ENCODE peak calls at places on chromosome 15, in six cellular contexts. J is HFF-Myc, K is PC-3, U is GM12865, O is GM12864, I is adrenal gland. X is an unnamed sample.

GRCh38 chr15:82942691-82943090 is 9.8 kb downstream of the HOMER2 start:
- DNase-seq in I (peak; percentile 69), O (no peak), J (no peak), K (peak; percentile 99), U (no peak), X (no peak)

GRCh38 chr15:99279783-99280307 is 28.6 kb downstream of the LRRC28 start:
- DNase-seq in U (no peak), I (no peak), J (no peak), O (no peak), K (no peak), X (no peak)

GRCh38 chr15:68700395-68701123 is 120.1 kb downstream of the ANP32A start:
- DNase-seq in J (peak; percentile 22), I (peak; percentile 61), U (no peak), K (no peak), O (no peak), X (no peak)

GRCh38 chr15:99446565-99447496 is 119.0 kb upstream of the MEF2A start:
- DNase-seq in O (no peak), U (no peak), I (no peak), J (no peak), K (no peak), X (no peak)

GRCh38 chr15:44836094-44836493 is 99.8 kb downstream of the TRIM69 start:
- DNase-seq in J (no peak), I (no peak), U (no peak), O (no peak), K (no peak), X (no peak)

GRCh38 chr15:45027220-45027619 is 4.2 kb downstream of the SORD start:
- DNase-seq in J (no peak), K (no peak), O (no peak), I (no peak), U (no peak), X (no peak)

GRCh38 chr15:86865920-86866319 is 786.2 kb downstream of the AGBL1 start:
- DNase-seq in O (no peak), I (no peak), U (no peak), K (peak; percentile 60), J (no peak), X (no peak)

GRCh38 chr15:33311312-33311971 is 675 bp downstream of the RYR3 start:
- DNase-seq in K (no peak), I (no peak), J (no peak), O (no peak), U (no peak), X (no peak)

DNA sequence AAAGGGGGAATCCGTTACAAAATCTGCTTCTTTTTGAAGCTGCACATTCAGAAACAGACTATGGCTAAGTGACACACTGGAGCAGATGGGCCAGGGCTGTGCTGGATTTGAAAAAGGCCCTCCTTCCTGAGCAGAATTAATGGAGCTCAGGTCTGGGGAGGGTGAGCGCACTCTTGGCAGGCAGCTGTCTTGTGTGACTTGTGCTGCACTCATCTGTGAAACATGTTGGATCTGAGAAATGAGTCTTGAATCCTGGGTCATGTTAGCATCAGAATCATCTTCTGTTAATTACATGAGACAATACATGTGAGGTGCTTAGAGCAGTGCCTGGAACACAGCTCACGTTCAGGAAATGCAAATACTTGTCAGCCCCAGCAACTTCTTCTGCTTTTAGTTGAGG is 219.6 kb downstream of the THSD4 start:
- DNase-seq in K (no peak), U (peak; percentile 3), O (no peak), J (no peak), I (no peak), X (no peak)
- TF ChIP-seq CTCF in K (no peak), U (no peak), O (no peak), J (no peak), I (no peak), X (no peak)

GRCh38 chr15:43268111-43269105 is 1.7 kb upstream of the TGM5 start:
- DNase-seq in O (no peak), I (no peak), J (no peak), U (peak; percentile 25), K (peak; percentile 16), X (no peak)
- TF ChIP-seq CTCF in O (peak; percentile 34), I (no peak), J (peak; percentile 40), U (peak; percentile 47), K (peak; percentile 32), X (no peak)

DNA sequence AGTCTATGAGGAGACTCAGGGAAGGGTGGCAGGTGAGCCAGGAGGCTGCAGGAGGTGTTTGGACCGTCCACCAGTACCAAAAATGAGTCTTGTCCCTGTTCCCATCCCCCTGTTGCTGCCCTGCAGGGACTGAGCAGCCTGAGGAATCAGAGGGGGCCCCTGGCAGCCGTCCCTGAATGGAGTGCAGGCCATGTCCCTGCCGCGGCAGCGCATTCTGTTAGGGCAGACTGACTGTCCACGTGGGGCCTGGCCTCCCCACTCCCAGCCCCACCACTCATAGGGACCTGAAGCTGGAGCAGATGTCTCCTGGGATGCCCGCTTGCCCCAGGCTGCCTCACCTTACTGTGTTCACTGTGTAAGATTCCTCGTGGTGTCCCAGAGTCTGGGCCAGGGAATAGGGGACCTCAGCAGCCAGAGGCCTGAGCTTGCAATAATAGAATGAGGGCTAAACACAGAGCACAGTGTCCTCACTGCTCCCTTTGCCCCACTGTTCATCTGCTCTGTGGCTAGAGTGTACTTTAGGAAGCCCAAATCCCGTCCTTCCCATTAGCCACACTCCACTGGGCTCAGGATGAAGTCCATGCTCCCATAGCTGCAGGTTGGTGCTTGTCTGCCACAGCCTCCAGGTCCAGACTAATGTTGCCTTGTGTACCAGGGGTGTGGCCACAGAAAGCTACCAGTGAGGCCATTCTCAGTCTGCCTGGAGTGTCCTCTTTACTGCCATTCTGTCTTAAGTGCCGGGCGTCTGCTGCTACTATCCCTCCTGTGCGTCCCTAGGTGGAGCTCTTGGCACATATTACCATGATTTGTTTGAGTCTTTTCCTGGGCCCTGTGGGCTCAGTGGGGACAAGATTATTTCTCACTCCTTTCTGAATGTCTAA is 63.2 kb downstream of the HCN4 start:
- DNase-seq in K (peak; percentile 74), O (no peak), I (peak; percentile 46), J (peak; percentile 27), U (peak; percentile 76), X (no peak)
- TF ChIP-seq CTCF in K (peak; percentile 89), O (peak; percentile 63), I (peak; percentile 16), J (peak; percentile 62), U (peak; percentile 61), X (no peak)

GRCh38 chr15:37289109-37289765 is 188.9 kb upstream of the MEIS2 start:
- DNase-seq in O (no peak), I (no peak), K (peak; percentile 49), J (peak; percentile 11), U (no peak), X (no peak)
- TF ChIP-seq CTCF in O (no peak), I (no peak), K (peak; percentile 62), J (peak; percentile 48), U (no peak), X (no peak)

GRCh38 chr15:80475572-80475971 is 71.4 kb downstream of the ARNT2 start:
- DNase-seq in O (no peak), I (no peak), U (no peak), J (no peak), K (no peak), X (no peak)
- TF ChIP-seq CTCF in O (peak; percentile 23), I (no peak), U (no peak), J (peak; percentile 11), K (peak; percentile 47), X (no peak)

GRCh38 chr15:79130535-79131130 is 40.1 kb upstream of the RASGRF1 start:
- DNase-seq in O (no peak), K (peak; percentile 20), J (no peak), U (no peak), I (no peak), X (no peak)
- TF ChIP-seq CTCF in O (peak; percentile 39), K (peak; percentile 43), J (peak; percentile 12), U (peak; percentile 19), I (no peak), X (no peak)

GRCh38 chr15:101286471-101287114 is 8.5 kb downstream of the SNRPA1 start:
- DNase-seq in K (no peak), O (no peak), I (no peak), J (no peak), U (no peak), X (no peak)
- TF ChIP-seq CTCF in K (no peak), O (no peak), I (no peak), J (no peak), U (no peak), X (no peak)

GRCh38 chr15:92092391-92092790 is 238.9 kb downstream of the SLCO3A1 start:
- DNase-seq in U (no peak), K (no peak), J (no peak), O (no peak), I (no peak), X (no peak)
- TF ChIP-seq CTCF in U (no peak), K (no peak), J (no peak), O (no peak), I (no peak), X (no peak)